ENCODE peak calls at places on chromosomes 12 and 14, in eight cellular contexts. N is ovary, U is heart left ventricle, Z is GM12891, V is IMR-90, E is lower leg skin, W is Peyer's patch, K is GM12892. C is an unnamed sample.

GRCh38 chr14:45211295-45211694 is 41.7 kb downstream of the MIS18BP1 start:
- DNase-seq in N (no peak), U (no peak), Z (no peak), V (no peak), E (no peak), W (no peak), K (no peak), C (no peak)

GRCh38 chr12:59431266-59431665 is 164.6 kb upstream of the SLC16A7 start:
- DNase-seq in N (no peak), U (no peak), Z (no peak), V (peak), E (no peak), W (no peak), K (no peak), C (no peak)

GRCh38 chr12:111446631-111447570 is 41.2 kb downstream of the SH2B3 start:
- DNase-seq in N (no peak), U (no peak), Z (no peak), V (no peak), E (peak), W (peak), K (no peak), C (no peak)

GRCh38 chr14:30728471-30728870 is 106.4 kb downstream of the SCFD1 start:
- DNase-seq in N (no peak), U (no peak), Z (no peak), V (no peak), E (no peak), W (no peak), K (no peak), C (no peak)

GRCh38 chr12:123471374-123472068 is 13.6 kb downstream of the SNRNP35 start:
- DNase-seq in N (no peak), U (peak), Z (no peak), V (peak), E (no peak), W (no peak), K (no peak), C (no peak)

GRCh38 chr12:54232790-54233189 is 44.0 kb upstream of the SMUG1 start:
- DNase-seq in N (no peak), U (no peak), Z (no peak), V (peak), E (no peak), W (no peak), K (no peak), C (no peak)

GRCh38 chr12:113368331-113368730 is 9.9 kb downstream of the PLBD2 start:
- DNase-seq in N (no peak), U (no peak), Z (no peak), V (no peak), E (no peak), W (no peak), K (no peak), C (peak)

GRCh38 chr12:13008741-13009380 is 8.8 kb upstream of the HEBP1 start:
- DNase-seq in N (no peak), U (no peak), Z (no peak), V (peak), E (no peak), W (no peak), K (no peak), C (no peak)

GRCh38 chr12:14167005-14167628 is 185.7 kb upstream of the GRIN2B start:
- DNase-seq in N (peak), U (no peak), Z (peak), V (peak), E (no peak), W (peak), K (peak), C (peak)

GRCh38 chr14:90419200-90419599 is 22.4 kb downstream of the CALM1 start:
- DNase-seq in N (peak), U (peak), Z (no peak), V (peak), E (peak), W (peak), K (no peak), C (no peak)

GRCh38 chr12:120116792-120117651 is 469 bp upstream of the RAB35 start:
- DNase-seq in N (peak), U (peak), Z (peak), V (peak), E (peak), W (peak), K (peak), C (peak)
- TF ChIP-seq POLR2A in N (peak), U (peak), Z (peak), V (peak), E (no peak), W (peak), K (peak), C (peak)

GRCh38 chr12:104286538-104287482 is 16.7 kb upstream of the EID3 start:
- DNase-seq in N (peak), U (peak), Z (peak), V (peak), E (peak), W (peak), K (peak), C (peak)
- TF ChIP-seq POLR2A in N (peak), U (peak), Z (peak), V (peak), E (no peak), W (peak), K (peak), C (peak)

GRCh38 chr14:49586673-49587460 is 687 bp upstream of the RPS29 start:
- DNase-seq in N (peak), U (no peak), Z (no peak), V (peak), E (peak), W (peak), K (no peak), C (peak)

GRCh38 chr14:49584058-49584457 is 2.1 kb downstream of the RPS29 start:
- DNase-seq in N (no peak), U (no peak), Z (no peak), V (no peak), E (no peak), W (no peak), K (no peak), C (no peak)

GRCh38 chr14:49583629-49584028 is 2.6 kb downstream of the RPS29 start:
- DNase-seq in N (no peak), U (no peak), Z (no peak), V (peak), E (no peak), W (no peak), K (no peak), C (no peak)

GRCh38 chr14:49589387-49589786 is 3.2 kb upstream of the RPS29 start:
- DNase-seq in N (no peak), U (no peak), Z (no peak), V (no peak), E (no peak), W (no peak), K (no peak), C (no peak)

DNA sequence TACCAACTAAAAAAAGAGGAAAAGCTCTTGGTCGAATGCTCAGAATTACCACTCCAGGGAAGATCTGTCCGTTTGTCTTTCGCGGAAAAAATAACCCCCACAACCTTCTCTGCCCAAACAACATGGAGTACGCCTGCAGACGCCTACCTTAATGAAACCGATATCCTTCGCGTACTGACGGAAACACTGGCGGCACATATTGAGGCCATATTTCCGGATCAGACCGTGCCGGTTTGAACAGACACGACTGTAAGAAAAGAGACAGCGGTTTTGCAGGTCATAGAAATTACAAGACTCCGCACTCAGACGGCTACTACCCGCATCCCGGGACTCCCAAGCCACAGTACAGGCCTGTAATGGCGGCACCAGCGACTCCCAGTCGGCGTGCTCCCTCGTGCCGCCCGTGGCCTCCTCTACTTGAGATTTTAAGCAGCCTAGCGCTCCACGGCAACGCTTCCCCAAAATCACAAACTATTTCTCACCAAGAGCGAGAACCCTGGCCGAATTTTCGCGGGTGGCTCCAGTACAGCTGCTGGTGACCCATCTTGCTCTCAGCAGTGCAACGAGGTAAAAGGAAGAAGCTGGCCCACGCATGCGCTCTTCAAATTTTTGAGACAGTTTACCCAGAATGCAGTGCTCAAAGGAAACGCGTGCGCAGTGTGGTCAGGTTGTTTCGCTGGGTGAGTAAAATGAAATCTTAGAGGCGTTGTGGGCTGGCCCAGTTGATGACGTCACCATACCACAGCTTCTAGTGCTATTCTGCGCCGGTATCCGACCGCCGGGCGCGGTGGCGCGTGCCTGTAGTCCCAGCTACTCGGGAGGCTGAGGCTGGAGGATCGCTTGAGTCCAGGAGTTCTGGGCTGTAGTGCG is at the start of gene RPS29:
- DNase-seq in N (peak), U (peak), Z (peak), V (peak), E (peak), W (peak), K (peak), C (peak)
- TF ChIP-seq POLR2A in N (peak), U (peak), Z (peak), V (peak), E (no peak), W (peak), K (peak), C (peak)

DNA sequence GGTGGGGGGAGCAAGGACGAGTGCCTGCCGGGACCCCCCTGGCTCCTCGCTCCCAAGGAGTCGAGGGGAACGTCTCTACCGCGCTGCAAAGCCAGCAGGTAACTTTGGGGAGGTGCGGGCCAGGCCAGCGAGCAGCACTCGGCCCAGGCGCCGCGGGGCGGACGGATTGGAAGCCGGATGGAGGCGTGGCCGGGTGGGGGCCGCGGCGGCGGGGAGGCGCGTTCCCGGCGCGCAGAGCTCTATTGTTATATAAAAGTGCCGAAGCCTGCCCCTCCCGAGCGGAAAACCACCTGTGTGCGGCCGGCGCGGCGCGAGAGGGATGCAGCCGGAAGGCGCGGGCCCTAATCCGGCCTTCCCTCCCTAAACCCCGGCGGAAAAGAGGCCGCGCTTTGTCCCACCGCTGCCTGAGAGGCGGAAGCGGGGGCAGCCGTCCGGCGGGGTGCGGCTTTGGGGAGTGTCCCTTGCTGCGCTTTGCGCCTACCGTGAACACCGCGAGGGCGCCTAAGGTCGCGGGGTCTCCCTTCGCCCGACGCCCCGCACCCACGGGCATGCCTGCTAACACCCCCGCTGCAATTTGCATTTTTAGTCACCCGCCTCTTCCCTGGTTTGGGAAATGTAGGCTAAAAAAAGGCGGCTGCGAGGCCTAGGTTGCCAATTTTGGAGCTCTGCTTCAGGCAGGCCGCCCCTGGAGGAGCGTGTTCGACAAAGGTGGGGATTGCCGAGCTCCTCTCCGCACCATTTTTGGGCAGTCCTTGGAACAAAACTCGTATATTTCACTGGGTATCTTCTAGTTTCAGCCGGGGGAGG is 1.7 kb upstream of the DUSP6 start:
- DNase-seq in N (peak), U (peak), Z (peak), V (peak), E (peak), W (peak), K (peak), C (peak)
- TF ChIP-seq POLR2A in N (no peak), U (peak), Z (no peak), V (peak), E (no peak), W (peak), K (no peak), C (no peak)

DNA sequence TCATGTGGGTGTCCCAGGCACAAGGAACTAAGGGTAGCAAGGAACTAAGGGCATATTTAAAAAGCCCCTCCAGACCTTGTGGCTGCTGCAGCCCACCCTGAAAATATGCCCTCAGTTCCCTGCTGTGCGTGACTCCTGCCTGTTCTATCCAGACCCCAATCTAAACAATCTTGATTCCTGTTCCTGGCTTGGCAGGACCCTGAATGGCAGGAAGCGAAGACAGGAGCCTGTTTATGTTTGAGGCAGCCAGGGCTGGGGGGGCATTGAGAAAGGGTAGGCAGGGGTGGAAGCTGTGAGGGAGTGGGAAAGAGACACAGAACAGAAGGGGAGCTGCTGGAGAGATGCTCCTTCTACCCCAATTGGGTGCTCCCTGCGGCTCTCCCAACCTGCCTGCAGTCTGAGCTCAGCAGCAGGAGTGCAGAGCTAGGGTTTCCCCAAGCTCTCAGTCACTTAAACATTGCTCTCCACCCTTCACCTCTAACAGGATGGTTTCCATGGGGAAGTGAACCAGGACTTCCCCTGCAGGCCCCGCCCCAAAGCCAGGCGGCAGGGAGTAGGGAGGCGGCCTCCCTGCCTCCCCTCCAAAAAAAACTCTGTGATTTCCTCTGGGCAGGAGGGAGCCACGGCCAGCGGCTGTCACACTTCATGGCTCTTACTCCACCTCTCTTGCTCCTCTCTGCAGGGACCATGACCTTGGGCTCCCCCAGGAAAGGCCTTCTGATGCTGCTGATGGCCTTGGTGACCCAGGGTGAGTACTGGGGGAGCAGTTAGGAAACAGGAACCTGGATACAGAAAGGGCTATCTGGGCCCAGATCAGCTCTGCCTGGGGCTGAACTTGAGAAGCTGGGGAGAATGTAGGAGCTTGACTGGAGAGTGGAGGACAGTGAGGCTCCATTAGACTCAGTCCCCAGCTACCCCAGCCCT is 4.7 kb downstream of the ACVRL1 start:
- DNase-seq in N (no peak), U (peak), Z (no peak), V (peak), E (peak), W (peak), K (no peak), C (no peak)
- TF ChIP-seq POLR2A in N (no peak), U (no peak), Z (no peak), V (no peak), E (no peak), W (no peak), K (no peak), C (no peak)

GRCh38 chr14:70600382-70601157 is at the start of gene MED6:
- DNase-seq in N (peak), U (peak), Z (peak), V (peak), E (peak), W (peak), K (peak), C (peak)
- TF ChIP-seq POLR2A in N (peak), U (no peak), Z (peak), V (peak), E (no peak), W (no peak), K (peak), C (peak)

C was measured in erythroblast.